ENCODE peak calls at places on chromosomes 6 and 20, in five cellular contexts. O is effector CD4-positive, alpha-beta T cell; K is epithelial cell of esophagus; H is left ventricle myocardium inferior; R is astrocyte of the cerebellum. M is an unnamed sample.
A peak's percentile ranks its signal among the peaks of the same experiment; 100 is the strongest.

GRCh38 chr20:12270863-12271262 is 353.2 kb downstream of the BTBD3 start:
- DNase-seq in O (no peak), K (no peak), H (no peak), R (no peak), M (no peak)

GRCh38 chr6:10486215-10486614 is 34.9 kb upstream of the GCNT2 start:
- DNase-seq in O (no peak), K (no peak), H (no peak), R (no peak), M (no peak)

GRCh38 chr20:45311589-45312211 is 3.6 kb upstream of the MATN4 start:
- DNase-seq in O (peak; percentile 36), K (peak; percentile 65), H (peak; percentile 40), R (no peak), M (peak; percentile 41)

GRCh38 chr20:16082051-16082550 is 491.1 kb downstream of the KIF16B start:
- DNase-seq in O (no peak), K (no peak), H (no peak), R (no peak), M (no peak)

GRCh38 chr20:13348301-13349239 is 127.5 kb downstream of the ISM1 start:
- DNase-seq in O (no peak), K (no peak), H (no peak), R (no peak), M (no peak)

GRCh38 chr20:49268600-49269365 is 9.1 kb downstream of the ZNFX1 start:
- DNase-seq in O (no peak), K (no peak), H (no peak), R (no peak), M (no peak)

GRCh38 chr20:4585104-4585753 is 136.5 kb upstream of the PRND start:
- DNase-seq in O (no peak), K (peak; percentile 31), H (no peak), R (no peak), M (no peak)

GRCh38 chr20:53900380-53900999 is 169.9 kb downstream of the BCAS1 start:
- DNase-seq in O (no peak), K (peak; percentile 95), H (no peak), R (no peak), M (no peak)

GRCh38 chr6:57226221-57226620 is 4.1 kb upstream of the RAB23 start:
- DNase-seq in O (no peak), K (no peak), H (no peak), R (no peak), M (no peak)

GRCh38 chr20:41566896-41567527 is 51.2 kb downstream of the CHD6 start:
- DNase-seq in O (no peak), K (no peak), H (no peak), R (no peak), M (no peak)

GRCh38 chr6:1703091-1703855 is 93.6 kb downstream of the FOXC1 start:
- DNase-seq in O (no peak), K (peak; percentile 28), H (no peak), R (no peak), M (no peak)

GRCh38 chr20:54608978-54609377 is 133.6 kb downstream of the DOK5 start:
- DNase-seq in O (no peak), K (no peak), H (no peak), R (no peak), M (no peak)

GRCh38 chr6:70108230-70108629 is 194.7 kb downstream of the COL9A1 start:
- DNase-seq in O (no peak), K (peak; percentile 43), H (no peak), R (peak; percentile 39), M (no peak)

GRCh38 chr6:40342674-40343230 is 244.4 kb downstream of the LRFN2 start:
- DNase-seq in O (no peak), K (no peak), H (no peak), R (no peak), M (no peak)

GRCh38 chr6:118899948-118900347 is 6.0 kb downstream of the ASF1A start:
- DNase-seq in O (no peak), K (no peak), H (no peak), R (no peak), M (peak; percentile 28)

GRCh38 chr6:105592329-105592728 is 189.4 kb upstream of the PREP start:
- DNase-seq in O (no peak), K (peak; percentile 95), H (no peak), R (peak; percentile 82), M (no peak)

GRCh38 chr6:124962617-124963415 is 579 bp downstream of the RNF217 start:
- DNase-seq in O (no peak), K (peak; percentile 55), H (peak; percentile 33), R (no peak), M (no peak)

GRCh38 chr20:2865630-2866029 is 7.7 kb upstream of the PTPRA start:
- DNase-seq in O (no peak), K (no peak), H (no peak), R (no peak), M (peak; percentile 77)

GRCh38 chr20:17654649-17655285 is 27.3 kb downstream of the RRBP1 start:
- DNase-seq in O (no peak), K (peak; percentile 27), H (no peak), R (no peak), M (no peak)

GRCh38 chr20:48326434-48326691 is 501.4 kb downstream of the PREX1 start:
- DNase-seq in O (no peak), K (no peak), H (no peak), R (no peak), M (no peak)

GRCh38 chr20:48845721-48846306 is 18.0 kb upstream of the PREX1 start:
- DNase-seq in O (no peak), K (no peak), H (no peak), R (no peak), M (no peak)

GRCh38 chr20:10646886-10647420 is 26.8 kb downstream of the JAG1 start:
- DNase-seq in O (no peak), K (no peak), H (no peak), R (no peak), M (no peak)

GRCh38 chr20:39312107-39312506 is 350.0 kb downstream of the DHX35 start:
- DNase-seq in O (no peak), K (no peak), H (no peak), R (no peak), M (no peak)

GRCh38 chr6:45710304-45710821 is 305.3 kb downstream of the CLIC5 start:
- DNase-seq in O (no peak), K (peak; percentile 32), H (no peak), R (no peak), M (no peak)

GRCh38 chr6:116280161-116280959 is 630 bp upstream of the TSPYL1 start:
- DNase-seq in O (no peak), K (no peak), H (no peak), R (no peak), M (no peak)

GRCh38 chr6:130981409-130981808 is 81.6 kb downstream of the EPB41L2 start:
- DNase-seq in O (no peak), K (no peak), H (no peak), R (no peak), M (no peak)

M was measured in naive thymus-derived CD8-positive, alpha-beta T cell.